ENCODE peak calls at places on chromosomes 3 and 15, in seven cellular contexts. Q is OCI-LY7, J is upper lobe of left lung, D is mucosa of descending colon, I is adrenal gland, P is heart left ventricle, B is ovary. E is an unnamed sample. For H3K36me3, the result is how much of the 10 kb centered on the place peaks cover.

GRCh38 chr15:45892182-45892581 is 257.4 kb downstream of the SQOR start:
- DNase-seq in I (no peak), D (no peak), Q (no peak), J (no peak), P (no peak), B (no peak), E (no peak)

GRCh38 chr3:73480187-73480672 is 144.5 kb downstream of the PDZRN3 start:
- DNase-seq in P (no peak), D (no peak), B (no peak), I (no peak), J (peak), Q (no peak), E (no peak)

GRCh38 chr3:197124713-197125112 is 95.1 kb upstream of the MELTF start:
- DNase-seq in J (no peak), P (no peak), Q (no peak), I (no peak), B (no peak), D (no peak), E (no peak)

GRCh38 chr3:46947981-46948791 is 28.4 kb downstream of the CCDC12 start:
- DNase-seq in P (peak), D (peak), J (peak), B (no peak), I (peak), Q (no peak), E (peak)

GRCh38 chr3:141578197-141578596 is 91.4 kb downstream of the RASA2 start:
- DNase-seq in D (no peak), P (no peak), J (no peak), Q (no peak), I (no peak), B (no peak), E (no peak)

GRCh38 chr3:101675709-101676218 is 1.2 kb downstream of the ZBTB11 start:
- DNase-seq in D (peak), Q (peak), P (peak), J (peak), B (peak), I (peak), E (no peak)

GRCh38 chr3:129312021-129312639 is 33.5 kb downstream of the HMCES start:
- DNase-seq in Q (no peak), I (no peak), J (no peak), B (no peak), D (no peak), P (no peak), E (no peak)

GRCh38 chr3:12489832-12490231 is 5.6 kb downstream of the TSEN2 start:
- DNase-seq in J (no peak), B (no peak), I (no peak), D (no peak), P (no peak), Q (no peak), E (no peak)

GRCh38 chr3:33664195-33664594 is 53.9 kb downstream of the CLASP2 start:
- DNase-seq in Q (no peak), P (no peak), J (no peak), D (no peak), I (no peak), B (no peak), E (no peak)

GRCh38 chr3:157544501-157545139 is 41.4 kb upstream of the VEPH1 start:
- DNase-seq in Q (no peak), J (no peak), B (no peak), P (no peak), I (no peak), D (no peak), E (no peak)

GRCh38 chr15:28264166-28264565 is 57.8 kb downstream of the HERC2 start:
- DNase-seq in P (no peak), B (no peak), D (no peak), I (no peak), Q (no peak), J (no peak), E (no peak)

GRCh38 chr15:83830381-83830780 is 176.5 kb downstream of the ADAMTSL3 start:
- DNase-seq in D (no peak), Q (no peak), B (no peak), J (no peak), P (no peak), I (no peak), E (no peak)

GRCh38 chr3:36992806-36993325 is at the start of gene EPM2AIP1:
- DNase-seq in P (peak), D (peak), I (no peak), Q (no peak), B (no peak), J (peak), E (no peak)

GRCh38 chr3:149828390-149828789 is 15.4 kb downstream of the RNF13 start:
- DNase-seq in I (no peak), J (no peak), B (no peak), D (no peak), Q (no peak), P (no peak), E (no peak)

GRCh38 chr3:159130108-159130507 is 328.3 kb downstream of the MFSD1 start:
- DNase-seq in D (no peak), B (no peak), I (peak), P (no peak), J (no peak), Q (no peak), E (no peak)

GRCh38 chr3:159126261-159127020 is 324.6 kb downstream of the MFSD1 start:
- DNase-seq in I (no peak), Q (no peak), P (no peak), D (no peak), J (no peak), B (no peak), E (no peak)

GRCh38 chr3:159123877-159124276 is 322.0 kb downstream of the MFSD1 start:
- DNase-seq in P (no peak), Q (no peak), J (no peak), D (no peak), B (no peak), I (no peak), E (no peak)

GRCh38 chr3:159128628-159129027 is 326.8 kb downstream of the MFSD1 start:
- DNase-seq in Q (no peak), B (no peak), D (no peak), J (no peak), P (no peak), I (no peak), E (no peak)

GRCh38 chr3:159127021-159127392 is 325.2 kb downstream of the MFSD1 start:
- DNase-seq in Q (no peak), P (no peak), I (no peak), B (no peak), D (no peak), J (no peak), E (no peak)
- H3K36me3 ChIP-seq in Q (under half), P (under half), I (under half), B (under half), D (under half), J (under half), E (under half)

GRCh38 chr3:9791127-9791526 is 1.1 kb downstream of the TADA3 start:
- DNase-seq in D (no peak), Q (no peak), I (no peak), P (no peak), J (no peak), B (no peak), E (no peak)
- H3K36me3 ChIP-seq in D (under half), Q (half or more), I (under half), P (under half), J (under half), B (under half), E (under half)

DNA sequence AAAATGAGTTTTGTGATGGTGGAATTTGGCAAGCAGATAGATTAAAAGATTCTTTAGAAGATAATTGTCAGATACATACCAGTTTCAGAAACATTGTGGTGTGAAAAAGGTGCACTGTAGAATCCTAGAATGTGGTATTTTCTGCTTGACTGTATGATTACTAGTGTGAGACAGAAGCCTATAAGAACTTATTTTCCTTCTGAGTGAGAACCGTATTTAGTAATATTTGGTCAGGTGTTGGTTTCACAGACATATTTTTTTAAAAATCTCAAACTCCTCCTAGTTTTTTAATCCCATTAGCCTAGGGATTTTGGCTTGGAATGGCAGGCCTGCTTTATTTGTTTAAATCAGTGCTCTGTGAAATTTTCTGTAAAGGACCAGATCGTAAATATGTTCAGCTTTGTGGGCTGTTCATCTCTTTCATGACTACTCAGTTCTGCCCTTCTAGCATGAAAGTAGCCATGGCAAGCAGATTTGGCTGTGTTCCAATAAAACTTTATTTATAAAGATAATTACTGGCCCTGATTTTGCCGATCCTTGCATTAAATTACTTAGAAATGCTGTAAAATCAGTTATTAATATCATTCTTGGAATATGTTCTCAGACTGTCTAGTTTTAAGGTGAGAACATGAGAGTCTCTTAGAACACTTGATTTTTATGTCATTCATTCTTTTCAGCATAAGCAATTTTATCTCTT is 205.1 kb downstream of the ITPR1 start:
- DNase-seq in D (no peak), B (no peak), Q (no peak), I (no peak), J (no peak), P (no peak), E (no peak)
- H3K36me3 ChIP-seq in D (under half), B (under half), Q (half or more), I (under half), J (under half), P (under half), E (under half)

GRCh38 chr15:70072479-70072878 is 25.2 kb downstream of the TLE3 start:
- DNase-seq in D (no peak), B (no peak), P (no peak), I (no peak), J (no peak), Q (peak), E (no peak)
- H3K36me3 ChIP-seq in D (under half), B (under half), P (under half), I (under half), J (under half), Q (half or more), E (half or more)

DNA sequence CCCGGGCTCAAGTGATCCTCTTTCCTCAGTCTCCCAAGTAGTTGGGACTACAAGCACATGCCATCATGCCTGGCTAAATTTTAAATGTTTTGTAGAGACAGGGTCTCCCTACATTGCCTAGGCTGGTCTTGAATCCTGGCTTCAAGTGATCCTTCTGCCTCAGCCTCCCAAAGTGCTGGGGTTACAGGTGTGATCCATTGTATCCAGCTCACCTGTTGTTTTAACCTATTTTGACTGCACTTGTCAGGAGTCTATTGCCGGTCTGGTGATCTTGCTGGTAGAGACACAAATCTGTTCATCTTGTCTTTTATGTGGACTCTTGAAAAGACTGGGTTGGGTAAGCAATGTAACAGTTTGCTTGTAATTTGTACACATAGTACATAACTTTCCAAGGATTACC is 7.9 kb downstream of the IREB2 start:
- DNase-seq in J (no peak), Q (no peak), P (no peak), B (no peak), I (no peak), D (no peak), E (no peak)
- H3K36me3 ChIP-seq in J (under half), Q (half or more), P (under half), B (under half), I (under half), D (under half), E (under half)

GRCh38 chr3:66033241-66034138 is 5.2 kb downstream of the MAGI1 start:
- DNase-seq in D (no peak), B (no peak), P (no peak), Q (no peak), J (no peak), I (no peak), E (no peak)
- H3K36me3 ChIP-seq in D (under half), B (under half), P (under half), Q (under half), J (under half), I (under half), E (under half)

GRCh38 chr3:14678015-14678503 is 3.1 kb downstream of the C3orf20 start:
- DNase-seq in J (no peak), I (peak), B (no peak), Q (no peak), D (no peak), P (no peak), E (no peak)

GRCh38 chr3:14676881-14677280 is 1.9 kb downstream of the C3orf20 start:
- DNase-seq in J (no peak), D (no peak), I (no peak), Q (no peak), P (no peak), B (no peak), E (no peak)

GRCh38 chr3:14674841-14675240 is at the start of gene C3orf20:
- DNase-seq in B (no peak), Q (no peak), P (no peak), D (no peak), I (no peak), J (no peak), E (no peak)

GRCh38 chr3:14672588-14672987 is 2.4 kb upstream of the C3orf20 start:
- DNase-seq in J (no peak), D (no peak), Q (no peak), P (no peak), B (no peak), I (no peak), E (no peak)
- H3K36me3 ChIP-seq in J (under half), D (under half), Q (half or more), P (under half), B (under half), I (under half), E (half or more)

DNA sequence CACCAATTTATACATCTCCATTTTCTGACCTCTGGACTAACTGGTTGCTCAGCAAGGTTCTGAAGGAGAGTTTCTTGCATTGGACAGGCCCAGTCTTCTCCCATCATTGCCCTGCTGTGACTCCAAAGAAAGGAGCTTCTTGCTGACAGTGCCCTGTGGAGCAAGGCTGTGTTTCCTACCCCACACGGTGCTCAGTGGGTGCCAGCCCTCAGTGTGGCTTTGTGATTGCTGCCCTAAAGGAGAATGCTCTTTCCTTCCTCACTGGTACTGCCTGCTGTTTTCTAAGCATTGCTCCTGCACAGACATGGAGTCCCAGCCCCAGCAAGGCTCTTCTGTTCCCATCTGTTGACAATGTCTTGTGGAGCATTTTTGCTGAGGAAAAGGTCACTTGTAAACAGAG is 62.7 kb downstream of the HMG20A start:
- DNase-seq in Q (no peak), J (no peak), I (no peak), B (no peak), D (no peak), P (no peak), E (no peak)
- H3K36me3 ChIP-seq in Q (half or more), J (under half), I (under half), B (under half), D (under half), P (under half), E (under half)

GRCh38 chr15:42448281-42448680 is 42.7 kb downstream of the ZNF106 start:
- DNase-seq in B (no peak), D (no peak), P (no peak), I (no peak), J (no peak), Q (no peak), E (no peak)
- H3K36me3 ChIP-seq in B (under half), D (under half), P (under half), I (under half), J (under half), Q (half or more), E (half or more)

GRCh38 chr3:117756580-117756979 is 1047.0 kb downstream of the TUSC7 start:
- DNase-seq in I (peak), J (no peak), P (no peak), Q (no peak), B (no peak), D (no peak), E (no peak)

GRCh38 chr3:117763561-117763960 is 1054.0 kb downstream of the TUSC7 start:
- DNase-seq in I (no peak), J (no peak), P (no peak), B (no peak), D (no peak), Q (no peak), E (no peak)

DNA sequence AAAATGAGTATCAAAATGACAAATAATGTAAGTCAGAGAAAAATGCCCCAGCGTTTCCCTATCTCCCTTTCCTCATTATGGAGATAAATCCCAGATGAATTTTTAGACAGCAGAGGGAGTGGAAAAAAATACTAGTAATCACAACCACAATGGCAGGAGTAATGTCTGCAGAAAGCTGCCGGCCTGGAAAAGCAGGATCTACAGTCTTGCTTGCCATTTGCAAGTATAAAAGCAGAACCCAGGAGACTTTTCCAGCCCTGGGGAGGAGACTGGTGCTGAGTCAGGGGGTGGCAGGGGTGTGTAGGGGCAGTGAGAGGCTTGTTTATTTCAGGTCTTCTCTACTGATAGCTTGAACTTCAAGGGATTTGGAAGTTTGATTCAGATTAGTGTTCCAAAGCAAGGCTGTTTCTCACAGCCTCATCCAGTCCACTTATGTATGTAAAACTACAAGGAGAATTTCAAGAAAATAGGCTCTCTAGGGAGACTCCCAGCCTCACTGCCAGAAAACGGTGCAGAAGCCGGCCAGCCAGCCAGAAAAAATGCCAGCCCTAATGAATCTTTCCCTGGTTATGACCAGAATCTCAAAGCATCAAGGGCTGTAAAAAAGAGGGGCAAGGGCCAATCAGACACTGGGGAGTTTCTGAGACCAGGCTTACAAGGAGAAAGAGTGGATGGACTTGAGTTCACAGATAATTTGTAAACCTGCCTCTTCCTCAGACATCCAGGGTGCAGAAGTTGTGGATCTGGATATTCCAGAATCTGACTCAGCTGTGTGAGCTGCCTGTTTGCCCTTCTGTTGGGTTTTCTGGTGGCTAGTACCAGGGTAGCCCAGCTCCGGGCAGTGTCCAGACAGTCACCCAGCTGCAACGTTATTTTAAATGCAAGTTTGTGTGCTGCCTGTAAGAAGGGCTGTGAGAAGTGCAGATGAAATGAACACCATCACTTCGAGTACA is 1052.7 kb downstream of the TUSC7 start:
- DNase-seq in B (no peak), I (no peak), Q (no peak), D (no peak), P (no peak), J (no peak), E (no peak)
- H3K36me3 ChIP-seq in B (under half), I (under half), Q (under half), D (under half), P (under half), J (under half), E (under half)